ENCODE peak calls at places on chromosomes 1 and 21, in five cellular contexts. F is T-helper 2 cell, M is mesothelial cell of epicardium, N is GM12892, A is NCI-H510A treated with DMSO at 0.1 percent for 48 hours. H is an unnamed sample.

GRCh38 chr1:154818911-154819310 is 51.2 kb downstream of the KCNN3 start:
- DNase-seq in F (no peak), A (no peak), M (no peak), N (no peak), H (no peak)

GRCh38 chr1:2606004-2606805 is 19.6 kb downstream of the PRXL2B start:
- DNase-seq in N (no peak), A (no peak), M (peak; percentile 36), F (no peak), H (no peak)

GRCh38 chr1:68107771-68108170 is 57.3 kb upstream of the DIRAS3 start:
- DNase-seq in M (no peak), A (no peak), F (no peak), N (no peak), H (no peak)

GRCh38 chr21:26982767-26983166 is 15.9 kb upstream of the ADAMTS5 start:
- DNase-seq in A (no peak), M (no peak), F (no peak), N (no peak), H (no peak)

GRCh38 chr21:35825370-35825769 is 235.0 kb downstream of the SETD4 start:
- DNase-seq in F (no peak), N (no peak), M (no peak), A (no peak), H (no peak)

GRCh38 chr1:203321273-203322052 is 16.1 kb downstream of the BTG2 start:
- DNase-seq in F (no peak), N (no peak), A (no peak), M (no peak), H (no peak)

GRCh38 chr1:33391669-33392068 is 39.2 kb downstream of the PHC2 start:
- DNase-seq in N (no peak), F (no peak), A (no peak), M (no peak), H (no peak)

GRCh38 chr1:206698011-206698410 is 13.3 kb downstream of the MAPKAPK2 start:
- DNase-seq in F (no peak), M (no peak), N (no peak), A (no peak), H (no peak)

GRCh38 chr1:200954434-200954833 is 59.7 kb downstream of the INAVA start:
- DNase-seq in A (no peak), F (no peak), N (no peak), M (no peak), H (no peak)

GRCh38 chr1:70034403-70034802 is 171.0 kb downstream of the LRRC40 start:
- DNase-seq in A (peak; percentile 87), F (no peak), N (no peak), M (no peak), H (no peak)

GRCh38 chr1:8903908-8904650 is 25.6 kb upstream of the ENO1 start:
- DNase-seq in M (peak; percentile 77), A (peak; percentile 87), F (no peak), N (no peak), H (no peak)

GRCh38 chr1:208029381-208030319 is 118.7 kb upstream of the CD34 start:
- DNase-seq in M (no peak), N (no peak), A (no peak), F (no peak), H (no peak)

GRCh38 chr1:59487335-59488031 is 190.6 kb downstream of the FGGY start:
- DNase-seq in A (no peak), M (no peak), N (no peak), F (no peak), H (no peak)

GRCh38 chr21:30580132-30580531 is 10.1 kb downstream of the KRTAP22-2 start:
- DNase-seq in F (no peak), N (no peak), M (no peak), A (no peak), H (no peak)

GRCh38 chr21:41767606-41768370 is 936 bp upstream of the RIPK4 start:
- DNase-seq in A (no peak), N (no peak), F (no peak), M (no peak), H (no peak)

GRCh38 chr1:22024485-22025367 is 23.3 kb downstream of the CELA3A start:
- DNase-seq in N (peak; percentile 51), F (peak; percentile 93), M (no peak), A (peak; percentile 92), H (peak; percentile 63)

GRCh38 chr1:30912203-30912602 is 3.6 kb upstream of the SDC3 start:
- DNase-seq in F (no peak), A (no peak), M (no peak), N (no peak), H (no peak)

GRCh38 chr1:66364578-66365391 is 169.2 kb upstream of the SGIP1 start:
- DNase-seq in M (no peak), A (no peak), N (no peak), F (no peak), H (no peak)

H was measured in T-helper 17 cell.